ENCODE peak calls at places on chromosomes 3 and 15, in eight cellular contexts. One of them, this sample, is unnamed.

GRCh38 chr15:35931942-35932341 is 386.0 kb upstream of the DPH6 start:
- DNase-seq in K562: no peak
- DNase-seq in HCT116: no peak
- DNase-seq in GM23338: no peak
- DNase-seq in sigmoid colon: no peak
- DNase-seq in Panc1: no peak
- DNase-seq in transverse colon: no peak
- DNase-seq in vagina: no peak
- DNase-seq in this sample: no peak

GRCh38 chr3:48858709-48859108 is 11.0 kb upstream of the PRKAR2A start:
- DNase-seq in GM23338: no peak
- DNase-seq in K562: no peak
- DNase-seq in transverse colon: no peak
- DNase-seq in HCT116: no peak
- DNase-seq in vagina: no peak
- DNase-seq in Panc1: no peak
- DNase-seq in sigmoid colon: no peak
- DNase-seq in this sample: no peak

GRCh38 chr15:65409284-65409631 is 13.5 kb downstream of the IGDCC4 start:
- DNase-seq in K562: no peak
- DNase-seq in GM23338: no peak
- DNase-seq in sigmoid colon: no peak
- DNase-seq in Panc1: no peak
- DNase-seq in transverse colon: no peak
- DNase-seq in vagina: no peak
- DNase-seq in HCT116: no peak
- DNase-seq in this sample: no peak

GRCh38 chr3:187458383-187458782 is 90.2 kb downstream of the RTP4 start:
- DNase-seq in vagina: no peak
- DNase-seq in transverse colon: no peak
- DNase-seq in HCT116: no peak
- DNase-seq in GM23338: no peak
- DNase-seq in Panc1: no peak
- DNase-seq in sigmoid colon: no peak
- DNase-seq in K562: no peak
- DNase-seq in this sample: no peak

GRCh38 chr3:17631617-17632016 is 110.8 kb downstream of the TBC1D5 start:
- DNase-seq in sigmoid colon: no peak
- DNase-seq in transverse colon: no peak
- DNase-seq in HCT116: no peak
- DNase-seq in vagina: no peak
- DNase-seq in K562: no peak
- DNase-seq in GM23338: no peak
- DNase-seq in Panc1: no peak
- DNase-seq in this sample: no peak

GRCh38 chr15:62828364-62828763 is 214.2 kb upstream of the TPM1 start:
- DNase-seq in transverse colon: no peak
- DNase-seq in GM23338: no peak
- DNase-seq in sigmoid colon: no peak
- DNase-seq in vagina: no peak
- DNase-seq in K562: no peak
- DNase-seq in Panc1: no peak
- DNase-seq in HCT116: no peak
- DNase-seq in this sample: no peak

GRCh38 chr3:94024385-94024784 is 4.0 kb downstream of the STX19 start:
- DNase-seq in K562: no peak
- DNase-seq in GM23338: no peak
- DNase-seq in vagina: no peak
- DNase-seq in Panc1: no peak
- DNase-seq in sigmoid colon: no peak
- DNase-seq in HCT116: no peak
- DNase-seq in transverse colon: peak
- DNase-seq in this sample: no peak

GRCh38 chr3:186509423-186509822 is 34.8 kb downstream of the CRYGS start:
- DNase-seq in transverse colon: no peak
- DNase-seq in GM23338: no peak
- DNase-seq in sigmoid colon: no peak
- DNase-seq in Panc1: no peak
- DNase-seq in vagina: no peak
- DNase-seq in HCT116: no peak
- DNase-seq in K562: no peak
- DNase-seq in this sample: no peak

DNA sequence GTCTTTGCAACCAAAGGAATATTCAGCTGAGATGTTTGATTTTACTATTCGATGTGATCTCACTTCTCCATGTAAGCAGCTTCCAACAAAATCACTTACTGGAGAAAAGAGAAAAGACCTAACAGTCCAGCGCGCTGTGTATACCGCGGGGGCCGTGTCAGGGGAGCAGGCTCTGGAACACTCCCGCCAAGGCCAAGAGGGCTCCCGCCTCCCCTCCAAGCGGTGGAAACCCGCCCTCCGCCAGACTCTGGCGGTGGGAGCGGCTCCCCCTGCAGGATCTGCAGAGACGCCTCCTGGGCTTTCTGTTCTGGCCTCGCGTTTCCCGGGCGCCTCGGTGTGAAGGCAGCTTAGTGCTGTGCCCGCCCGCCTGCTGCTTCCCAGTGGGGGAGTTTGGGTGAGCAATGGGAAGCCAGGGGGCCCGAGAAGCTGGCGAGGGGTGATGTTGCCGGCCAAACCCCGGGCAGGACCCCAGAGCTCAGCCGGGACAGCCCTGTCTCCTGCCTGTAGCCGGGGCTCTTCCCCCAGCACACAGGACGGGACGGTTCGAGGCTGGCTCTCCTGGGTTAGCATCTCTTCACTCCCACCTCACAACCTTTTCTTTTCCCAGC is 36.3 kb downstream of the CHST14 start:
- DNase-seq in K562: peak
- DNase-seq in HCT116: peak
- DNase-seq in sigmoid colon: peak
- DNase-seq in transverse colon: peak
- DNase-seq in GM23338: peak
- DNase-seq in vagina: no peak
- DNase-seq in Panc1: no peak
- DNase-seq in this sample: peak
- TF ChIP-seq POLR2AphosphoS5 in K562: no peak
- TF ChIP-seq POLR2AphosphoS5 in HCT116: peak
- TF ChIP-seq POLR2AphosphoS5 in sigmoid colon: no peak
- TF ChIP-seq POLR2AphosphoS5 in transverse colon: no peak
- TF ChIP-seq POLR2AphosphoS5 in GM23338: no peak
- TF ChIP-seq POLR2AphosphoS5 in vagina: no peak
- TF ChIP-seq POLR2AphosphoS5 in Panc1: no peak
- TF ChIP-seq POLR2AphosphoS5 in this sample: no peak

GRCh38 chr3:24336101-24336500 is 158.5 kb downstream of the THRB start:
- DNase-seq in vagina: no peak
- DNase-seq in HCT116: no peak
- DNase-seq in K562: no peak
- DNase-seq in GM23338: no peak
- DNase-seq in transverse colon: no peak
- DNase-seq in Panc1: no peak
- DNase-seq in sigmoid colon: no peak
- DNase-seq in this sample: no peak
- H3K27ac ChIP-seq in vagina: no peak
- H3K27ac ChIP-seq in HCT116: no peak
- H3K27ac ChIP-seq in K562: no peak
- H3K27ac ChIP-seq in GM23338: no peak
- H3K27ac ChIP-seq in transverse colon: no peak
- H3K27ac ChIP-seq in Panc1: no peak
- H3K27ac ChIP-seq in sigmoid colon: no peak
- H3K27ac ChIP-seq in this sample: no peak

DNA sequence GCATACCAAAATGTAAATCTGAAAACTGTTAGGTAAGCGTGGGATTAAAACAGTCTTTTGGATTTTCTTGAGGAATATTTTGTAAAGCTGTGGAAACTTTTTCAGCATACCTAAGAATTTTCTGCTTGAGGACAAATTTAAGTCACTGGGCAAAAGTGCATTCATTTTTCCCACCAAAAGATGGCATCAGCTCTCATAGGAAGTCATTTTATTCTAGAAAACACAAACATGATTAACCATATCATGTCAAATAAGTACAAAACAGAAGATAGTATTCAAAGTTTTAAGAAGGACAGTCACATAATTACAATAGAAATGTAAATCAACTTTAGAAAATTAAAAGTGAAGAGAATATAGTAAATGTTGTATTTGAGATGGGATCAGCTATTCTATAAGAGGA is 63.5 kb downstream of the SLC49A4 start:
- DNase-seq in HCT116: peak
- DNase-seq in GM23338: peak
- DNase-seq in vagina: no peak
- DNase-seq in sigmoid colon: no peak
- DNase-seq in Panc1: peak
- DNase-seq in K562: no peak
- DNase-seq in transverse colon: no peak
- DNase-seq in this sample: no peak
- TF ChIP-seq POLR2AphosphoS5 in HCT116: no peak
- TF ChIP-seq POLR2AphosphoS5 in GM23338: no peak
- TF ChIP-seq POLR2AphosphoS5 in vagina: no peak
- TF ChIP-seq POLR2AphosphoS5 in sigmoid colon: no peak
- TF ChIP-seq POLR2AphosphoS5 in Panc1: no peak
- TF ChIP-seq POLR2AphosphoS5 in K562: no peak
- TF ChIP-seq POLR2AphosphoS5 in transverse colon: no peak
- TF ChIP-seq POLR2AphosphoS5 in this sample: no peak

GRCh38 chr15:60155661-60156060 is 151.6 kb downstream of the FOXB1 start:
- DNase-seq in GM23338: no peak
- DNase-seq in transverse colon: no peak
- DNase-seq in K562: no peak
- DNase-seq in sigmoid colon: no peak
- DNase-seq in HCT116: no peak
- DNase-seq in Panc1: no peak
- DNase-seq in vagina: no peak
- DNase-seq in this sample: no peak

GRCh38 chr15:60154764-60155163 is 150.7 kb downstream of the FOXB1 start:
- DNase-seq in GM23338: no peak
- DNase-seq in sigmoid colon: no peak
- DNase-seq in vagina: no peak
- DNase-seq in K562: no peak
- DNase-seq in Panc1: no peak
- DNase-seq in transverse colon: no peak
- DNase-seq in HCT116: no peak
- DNase-seq in this sample: no peak

DNA sequence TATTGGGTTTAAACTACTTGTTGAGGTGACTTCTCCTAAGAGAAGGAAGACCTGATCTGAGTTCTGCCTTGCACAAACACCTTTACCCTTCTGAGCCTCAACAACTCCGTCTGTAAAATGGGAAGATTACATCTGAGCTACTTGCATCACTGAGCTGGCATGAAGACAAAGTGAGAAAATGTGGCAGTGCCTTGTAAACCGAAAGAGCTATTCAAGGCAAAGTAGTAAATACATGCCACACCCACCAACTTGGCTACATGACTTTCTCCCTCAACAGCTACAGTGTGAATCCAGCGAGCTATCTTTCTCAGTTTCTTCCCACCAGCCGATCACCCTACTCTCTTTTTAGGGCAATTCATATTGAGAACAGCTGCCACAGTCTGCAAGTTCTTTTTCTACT is 148.3 kb downstream of the FOXB1 start:
- DNase-seq in HCT116: no peak
- DNase-seq in sigmoid colon: no peak
- DNase-seq in K562: no peak
- DNase-seq in Panc1: no peak
- DNase-seq in transverse colon: no peak
- DNase-seq in GM23338: no peak
- DNase-seq in vagina: no peak
- DNase-seq in this sample: no peak
- H3K27ac ChIP-seq in HCT116: no peak
- H3K27ac ChIP-seq in sigmoid colon: no peak
- H3K27ac ChIP-seq in K562: no peak
- H3K27ac ChIP-seq in Panc1: no peak
- H3K27ac ChIP-seq in transverse colon: no peak
- H3K27ac ChIP-seq in GM23338: no peak
- H3K27ac ChIP-seq in vagina: no peak
- H3K27ac ChIP-seq in this sample: no peak

DNA sequence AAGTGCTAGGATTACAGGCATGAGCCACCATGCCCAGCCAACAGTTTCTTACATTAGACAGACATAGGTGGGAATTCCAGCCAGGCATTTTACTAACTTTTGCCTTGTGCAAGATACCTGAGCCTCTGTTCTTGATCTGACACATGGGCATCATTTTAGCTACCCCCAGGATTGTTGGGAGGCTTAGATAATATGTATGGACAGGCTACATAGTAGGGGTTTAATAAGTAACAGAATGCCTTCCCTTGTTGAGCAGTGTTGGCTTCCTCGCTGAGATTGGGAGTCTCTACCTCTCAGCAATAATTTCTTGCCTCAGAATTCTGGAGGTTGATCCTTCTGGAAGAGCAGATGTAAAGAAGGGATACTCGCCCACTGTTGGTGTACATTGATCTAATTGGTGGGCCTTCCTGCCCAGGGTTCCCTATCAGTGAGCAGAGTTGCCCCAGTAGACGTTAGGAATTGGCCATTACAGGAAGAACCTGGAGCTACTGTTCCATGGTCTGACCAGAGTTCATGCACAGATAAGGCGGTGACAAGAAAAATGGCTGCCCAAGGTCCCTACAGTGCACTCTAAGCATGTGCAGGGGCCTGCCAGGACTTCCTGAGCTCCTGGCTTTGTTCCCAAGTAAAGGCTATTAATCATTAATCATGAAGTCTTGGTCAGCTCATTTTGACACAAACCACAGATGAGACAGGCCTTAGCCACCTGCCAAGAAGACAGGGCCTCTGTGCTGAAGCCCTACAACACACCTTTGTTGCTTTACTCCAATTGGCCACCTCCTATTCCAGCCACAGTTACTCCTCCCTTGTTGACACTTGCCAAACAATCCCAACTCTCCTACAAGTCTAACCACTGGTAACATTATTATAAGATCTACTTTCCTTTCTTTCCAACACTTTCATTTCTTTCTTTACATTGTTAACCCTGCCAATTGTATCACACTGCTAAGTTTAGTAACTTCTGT is 5.0 kb upstream of the IL17RE start:
- DNase-seq in vagina: no peak
- DNase-seq in GM23338: no peak
- DNase-seq in K562: peak
- DNase-seq in Panc1: no peak
- DNase-seq in transverse colon: peak
- DNase-seq in sigmoid colon: no peak
- DNase-seq in HCT116: peak
- DNase-seq in this sample: no peak
- TF ChIP-seq POLR2AphosphoS5 in vagina: no peak
- TF ChIP-seq POLR2AphosphoS5 in GM23338: no peak
- TF ChIP-seq POLR2AphosphoS5 in K562: peak
- TF ChIP-seq POLR2AphosphoS5 in Panc1: no peak
- TF ChIP-seq POLR2AphosphoS5 in transverse colon: no peak
- TF ChIP-seq POLR2AphosphoS5 in sigmoid colon: no peak
- TF ChIP-seq POLR2AphosphoS5 in HCT116: no peak
- TF ChIP-seq POLR2AphosphoS5 in this sample: no peak